ENCODE peak calls at places on chromosomes 16 and 17, in seven cellular contexts. K is H1, I is stomach, Q is transverse colon, U is ovary, S is A549, F is sigmoid colon. H is an unnamed sample.
A peak's percentile ranks its signal among the peaks of the same experiment; 100 is the strongest.

GRCh38 chr17:20127660-20128413 is 118.7 kb downstream of the SPECC1 start:
- DNase-seq in U (no peak), Q (no peak), F (no peak), S (peak; percentile 19), I (no peak), K (no peak), H (no peak)

GRCh38 chr16:83995756-83996155 is 27.7 kb downstream of the NECAB2 start:
- DNase-seq in U (no peak), I (peak; percentile 57), F (no peak), Q (peak; percentile 17), K (no peak), S (no peak), H (no peak)

GRCh38 chr17:36881323-36881722 is 56.0 kb upstream of the LHX1 start:
- DNase-seq in K (no peak), I (no peak), U (no peak), S (no peak), F (no peak), Q (no peak), H (no peak)

GRCh38 chr17:17064322-17064721 is 22.1 kb downstream of the MPRIP start:
- DNase-seq in I (no peak), Q (peak; percentile 2), U (no peak), K (no peak), F (peak; percentile 26), S (no peak), H (no peak)

GRCh38 chr16:70736454-70737376 is 50.9 kb upstream of the MTSS2 start:
- DNase-seq in I (no peak), S (no peak), Q (no peak), K (no peak), F (no peak), U (no peak), H (no peak)

GRCh38 chr16:3607634-3608033 is 3.8 kb downstream of the SLX4 start:
- DNase-seq in K (no peak), U (no peak), S (no peak), I (no peak), Q (no peak), F (no peak), H (no peak)

GRCh38 chr17:68705331-68706166 is 104.4 kb upstream of the FAM20A start:
- DNase-seq in K (no peak), I (no peak), S (no peak), Q (no peak), U (no peak), F (no peak), H (no peak)

GRCh38 chr16:69319381-69319780 is 8.2 kb downstream of the VPS4A start:
- DNase-seq in S (no peak), Q (no peak), I (no peak), U (no peak), F (peak; percentile 43), K (no peak), H (no peak)

GRCh38 chr17:70414275-70414674 is 244.9 kb downstream of the KCNJ2 start:
- DNase-seq in S (no peak), F (no peak), I (no peak), K (no peak), U (no peak), Q (no peak), H (no peak)

GRCh38 chr16:71637398-71637797 is 11.4 kb downstream of the MARVELD3 start:
- DNase-seq in U (no peak), Q (no peak), S (no peak), I (no peak), K (no peak), F (no peak), H (no peak)

GRCh38 chr16:53754938-53755910 is 51.3 kb downstream of the FTO start:
- DNase-seq in F (peak; percentile 83), K (no peak), I (peak; percentile 65), U (peak; percentile 31), S (peak; percentile 54), Q (peak; percentile 78), H (no peak)

GRCh38 chr17:73827627-73828241 is 183.5 kb upstream of the SDK2 start:
- DNase-seq in F (peak; percentile 46), K (peak; percentile 38), U (no peak), S (peak; percentile 46), Q (peak; percentile 20), I (no peak), H (no peak)

GRCh38 chr16:88356124-88356726 is 26.5 kb upstream of the ZNF469 start:
- DNase-seq in I (no peak), U (no peak), Q (no peak), S (no peak), F (peak; percentile 24), K (no peak), H (no peak)

GRCh38 chr17:27573971-27574525 is 56.9 kb upstream of the LGALS9 start:
- DNase-seq in F (no peak), K (no peak), Q (no peak), U (no peak), I (no peak), S (peak; percentile 42), H (no peak)

GRCh38 chr17:67656494-67657203 is 61.1 kb upstream of the NOL11 start:
- DNase-seq in K (no peak), S (no peak), U (no peak), I (no peak), F (no peak), Q (no peak), H (no peak)

GRCh38 chr16:57061084-57061905 is 31.1 kb upstream of the CPNE2 start:
- DNase-seq in Q (peak; percentile 35), F (peak; percentile 92), I (peak; percentile 32), U (peak; percentile 60), S (no peak), K (no peak), H (peak; percentile 81)

DNA sequence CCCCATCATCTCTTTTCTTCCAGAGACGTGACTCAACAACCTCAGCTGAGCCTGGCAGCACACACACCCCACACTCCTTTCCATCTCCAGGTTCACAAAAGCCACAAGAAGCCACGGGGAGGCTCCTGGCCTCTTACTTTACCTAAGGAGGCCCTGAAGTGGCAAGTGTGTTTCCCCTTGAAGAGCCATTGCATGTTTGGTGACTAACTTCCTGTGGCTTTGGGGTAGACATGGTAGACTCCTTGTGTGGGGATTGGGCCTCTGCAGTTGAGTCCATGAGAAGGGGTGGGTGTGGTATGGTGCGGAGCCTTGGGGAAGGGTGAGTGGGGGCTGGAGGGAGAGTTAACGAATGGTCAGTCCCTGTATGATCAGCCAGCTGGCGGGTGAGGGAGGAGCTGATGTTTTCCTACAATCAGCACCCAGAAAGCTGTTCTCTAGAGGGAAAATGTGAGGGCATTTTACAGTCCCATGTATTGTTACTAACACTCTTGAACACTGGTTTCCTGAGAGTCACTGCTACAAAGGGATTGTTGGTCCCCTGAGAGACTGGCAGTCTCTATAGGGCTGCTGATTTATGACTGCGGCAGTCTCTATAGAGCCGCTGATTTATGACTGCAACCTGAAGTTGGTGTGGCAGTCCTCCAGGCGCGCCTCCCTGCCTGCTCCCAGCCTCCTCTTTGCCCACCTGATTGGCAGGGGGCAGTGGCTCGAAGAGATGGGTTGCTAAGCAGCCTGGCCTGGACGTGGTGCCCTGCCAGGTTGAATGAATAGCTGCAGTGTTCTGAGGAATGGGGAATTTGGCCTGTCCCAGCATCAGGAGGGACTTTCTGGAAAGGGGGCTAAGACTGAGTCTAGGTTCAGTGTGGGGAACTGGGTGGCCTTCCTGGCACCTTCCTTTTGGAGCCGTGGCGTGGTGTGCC is 24.5 kb downstream of the SAP30BP start:
- DNase-seq in K (no peak), Q (no peak), U (no peak), S (no peak), I (no peak), F (peak; percentile 69), H (no peak)
- TF ChIP-seq EP300 in K (no peak), Q (no peak), U (no peak), S (no peak), I (no peak), F (no peak), H (peak; percentile 41)

DNA sequence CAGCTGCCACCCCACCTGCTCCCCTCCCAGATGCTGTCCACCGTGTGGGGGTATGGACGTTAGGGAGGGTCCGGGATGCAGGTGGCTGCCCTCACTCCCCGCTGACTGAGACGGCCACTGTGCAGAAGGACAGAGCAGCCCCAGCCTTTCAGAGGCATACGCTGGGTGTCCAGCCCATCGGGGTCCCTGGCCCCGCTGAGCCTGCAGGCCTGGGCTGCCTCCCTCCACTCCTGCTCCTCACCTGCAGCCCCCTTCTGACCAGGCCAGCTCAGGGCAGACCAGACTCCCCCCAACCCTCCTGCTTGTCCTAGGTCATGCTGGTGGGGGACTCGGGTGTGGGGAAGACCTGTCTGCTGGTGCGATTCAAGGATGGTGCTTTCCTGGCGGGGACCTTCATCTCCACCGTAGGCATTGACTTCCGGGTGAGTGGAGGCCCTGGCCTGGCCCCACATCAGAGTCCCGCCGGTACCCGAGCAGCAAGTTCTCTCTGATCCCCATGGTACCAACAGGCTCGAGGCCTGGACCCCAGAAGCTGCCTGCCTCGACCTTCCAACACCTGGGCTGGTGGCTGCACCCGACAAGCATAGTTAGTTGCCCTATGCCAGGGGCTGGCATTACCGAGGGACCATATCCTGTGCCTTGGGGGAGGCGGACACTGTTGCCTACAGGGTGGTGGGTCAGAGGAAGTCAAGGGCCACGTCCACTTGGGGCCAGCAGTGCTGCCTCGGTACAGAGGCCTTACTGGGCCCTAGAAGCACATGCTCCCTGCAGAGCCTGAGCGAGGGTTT is 1.4 kb downstream of the RAB26 start:
- DNase-seq in I (no peak), Q (no peak), F (no peak), K (no peak), S (peak; percentile 73), U (no peak), H (no peak)
- TF ChIP-seq POLR2A in I (no peak), Q (no peak), F (no peak), K (peak; percentile 20), S (peak; percentile 35), U (no peak), H (no peak)

DNA sequence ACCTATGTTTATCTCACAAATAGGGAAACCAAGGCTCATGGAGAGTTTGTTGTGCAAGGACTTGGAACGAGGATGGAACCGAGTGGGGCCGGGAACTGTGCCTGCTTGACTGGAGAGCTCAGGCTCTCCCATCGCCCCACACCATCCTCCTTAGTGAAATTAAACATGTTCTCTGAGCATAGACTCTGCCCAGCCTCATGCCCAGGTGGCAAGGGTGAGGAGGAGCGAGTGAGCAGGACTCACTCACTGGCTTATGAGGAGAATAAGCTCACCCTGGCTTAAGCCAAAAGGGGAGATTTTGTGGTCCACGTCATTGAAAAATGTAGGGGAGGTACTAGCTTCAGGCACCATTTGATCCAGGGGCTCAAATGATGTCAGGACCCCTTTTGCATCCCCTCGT is 44.8 kb downstream of the NKD1 start:
- DNase-seq in U (no peak), K (no peak), Q (no peak), I (no peak), S (no peak), F (no peak), H (no peak)
- TF ChIP-seq EP300 in U (no peak), K (no peak), Q (no peak), I (no peak), S (no peak), F (no peak), H (no peak)

GRCh38 chr16:30091474-30092372 is at the start of gene TBX6:
- DNase-seq in S (peak; percentile 91), Q (peak; percentile 96), K (peak; percentile 73), I (peak; percentile 95), F (peak; percentile 96), U (peak; percentile 93), H (peak; percentile 80)
- TF ChIP-seq POLR2A in S (peak; percentile 53), Q (peak; percentile 54), K (peak; percentile 8), I (no peak), F (no peak), U (no peak), H (peak; percentile 19)

H was measured in tibial nerve.